ENCODE peak calls at places on chromosome 18, in seven cellular contexts. E is colonic mucosa; C is fibroblast of lung; H is RWPE2; S is CD8-positive, alpha-beta T cell; Y is GM06990; G is GM12864. D is an unnamed sample.

GRCh38 chr18:76273956-76274355 is 221.1 kb downstream of the ZNF516 start:
- DNase-seq in Y (no peak), E (no peak), H (no peak), G (no peak), S (no peak), C (no peak), D (no peak)

GRCh38 chr18:13895505-13896033 is 19.8 kb downstream of the MC2R start:
- DNase-seq in E (no peak), C (no peak), G (no peak), S (no peak), Y (no peak), H (no peak), D (no peak)

GRCh38 chr18:75544496-75544895 is 117.0 kb upstream of the SMIM21 start:
- DNase-seq in E (no peak), C (peak; percentile 85), H (no peak), S (no peak), G (no peak), Y (no peak), D (no peak)

GRCh38 chr18:24214144-24214543 is 75.3 kb downstream of the CABYR start:
- DNase-seq in H (no peak), Y (no peak), S (no peak), C (no peak), G (no peak), E (no peak), D (no peak)

GRCh38 chr18:52409732-52410131 is 69.7 kb downstream of the DCC start:
- DNase-seq in C (no peak), Y (peak; percentile 42), G (no peak), E (no peak), H (no peak), S (no peak), D (peak; percentile 22)

GRCh38 chr18:9886005-9886348 is 204 bp downstream of the TXNDC2 start:
- DNase-seq in S (no peak), E (no peak), Y (no peak), C (no peak), G (no peak), H (no peak), D (no peak)

GRCh38 chr18:74499633-74500032 is 3.5 kb downstream of the CNDP2 start:
- DNase-seq in H (no peak), E (peak; percentile 89), C (peak; percentile 76), S (no peak), G (peak; percentile 55), Y (peak; percentile 57), D (peak; percentile 74)

GRCh38 chr18:57048351-57048750 is 98.5 kb upstream of the BOD1L2 start:
- DNase-seq in H (no peak), Y (no peak), C (no peak), E (no peak), S (no peak), G (no peak), D (no peak)

GRCh38 chr18:2994190-2994589 is 18.8 kb downstream of the LPIN2 start:
- DNase-seq in H (no peak), C (no peak), G (no peak), S (no peak), E (no peak), Y (no peak), D (no peak)

GRCh38 chr18:2992995-2993877 is 19.7 kb downstream of the LPIN2 start:
- DNase-seq in S (no peak), E (no peak), C (no peak), Y (no peak), H (no peak), G (no peak), D (no peak)

GRCh38 chr18:2997429-2997828 is 15.5 kb downstream of the LPIN2 start:
- DNase-seq in E (no peak), Y (no peak), G (no peak), C (no peak), H (no peak), S (no peak), D (no peak)

GRCh38 chr18:2997846-2998599 is 14.9 kb downstream of the LPIN2 start:
- DNase-seq in Y (no peak), S (no peak), G (no peak), C (peak; percentile 28), H (no peak), E (no peak), D (no peak)

DNA sequence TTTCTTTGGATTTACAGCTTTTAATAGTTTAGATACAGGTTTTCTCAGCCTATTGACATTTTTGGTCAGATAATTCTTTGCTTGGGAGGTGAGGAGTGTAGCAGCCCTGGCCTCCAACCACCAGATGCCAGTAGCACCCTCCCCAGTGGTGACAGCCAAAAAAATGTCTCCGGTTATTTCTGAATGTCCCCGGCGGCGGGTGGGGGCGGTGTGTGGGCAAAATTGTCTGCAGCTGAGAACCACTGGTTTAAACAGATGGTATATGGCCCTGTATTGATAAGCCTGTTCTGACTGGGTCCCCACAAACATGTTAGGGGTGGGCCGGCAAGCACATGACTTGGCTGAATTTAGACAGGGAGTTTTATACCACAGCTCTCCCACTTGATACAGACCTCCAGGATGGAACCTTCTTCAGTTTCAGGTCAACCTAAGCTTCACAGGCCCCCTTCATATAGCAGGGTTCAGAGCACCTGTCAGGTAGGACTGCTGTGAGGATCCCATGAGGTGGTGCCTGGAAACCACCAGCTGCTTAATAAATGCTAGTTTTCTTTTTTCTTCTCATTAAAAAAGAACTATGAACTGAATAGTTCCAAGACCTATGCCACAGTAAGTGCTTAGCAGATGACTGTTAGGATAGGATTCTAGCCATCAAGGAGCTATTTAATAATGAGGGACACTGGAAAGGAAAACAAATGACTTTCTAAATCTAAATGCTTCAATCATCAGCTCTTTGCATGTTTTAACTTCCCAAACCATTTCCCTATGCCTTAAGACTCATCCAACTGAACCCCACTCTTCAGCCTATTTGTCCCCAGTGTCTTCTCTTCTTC is 18.1 kb downstream of the LPIN2 start:
- DNase-seq in Y (peak; percentile 73), S (peak; percentile 50), C (no peak), H (no peak), G (no peak), E (no peak), D (peak; percentile 70)
- TF ChIP-seq CTCF in Y (peak; percentile 85), S (peak; percentile 72), C (no peak), H (peak; percentile 20), G (peak; percentile 70), E (no peak), D (peak; percentile 71)

GRCh38 chr18:25314824-25315223 is 37.1 kb downstream of the ZNF521 start:
- DNase-seq in C (no peak), S (no peak), Y (no peak), H (no peak), E (no peak), G (no peak), D (no peak)

GRCh38 chr18:25313274-25313673 is 38.7 kb downstream of the ZNF521 start:
- DNase-seq in H (no peak), E (no peak), S (no peak), C (no peak), G (no peak), Y (no peak), D (no peak)

GRCh38 chr18:25305584-25305983 is 46.4 kb downstream of the ZNF521 start:
- DNase-seq in E (no peak), Y (no peak), S (no peak), H (no peak), C (peak; percentile 32), G (no peak), D (no peak)

GRCh38 chr18:25306671-25307070 is 45.3 kb downstream of the ZNF521 start:
- DNase-seq in Y (no peak), C (peak; percentile 63), E (no peak), H (no peak), S (no peak), G (no peak), D (no peak)

DNA sequence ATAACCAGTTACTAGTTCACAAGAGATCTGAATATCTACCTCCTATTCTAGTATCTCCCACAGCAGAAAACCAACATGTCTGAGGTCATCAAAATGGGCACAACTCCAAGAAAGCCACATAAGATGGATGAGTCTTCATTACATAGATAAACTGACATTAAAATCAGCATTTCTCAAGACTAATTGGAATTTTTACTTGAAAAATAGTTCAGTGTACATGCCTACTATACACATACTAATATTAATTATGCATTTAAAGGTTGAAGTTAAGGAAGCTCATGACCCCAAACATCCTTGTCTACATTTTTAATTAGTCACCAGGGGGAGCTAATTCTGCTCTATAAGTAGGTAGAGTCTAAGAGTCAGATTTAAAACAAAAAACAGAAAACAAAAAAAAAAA is 41.9 kb downstream of the ZNF521 start:
- DNase-seq in G (no peak), E (no peak), C (peak; percentile 83), Y (no peak), S (no peak), H (no peak), D (no peak)
- TF ChIP-seq CTCF in G (no peak), E (no peak), C (peak; percentile 28), Y (peak; percentile 26), S (no peak), H (peak; percentile 24), D (no peak)

GRCh38 chr18:37277753-37278152 is 287.8 kb downstream of the CELF4 start:
- DNase-seq in G (no peak), Y (no peak), E (no peak), S (no peak), C (no peak), H (no peak), D (no peak)

GRCh38 chr18:37280701-37281100 is 284.9 kb downstream of the CELF4 start:
- DNase-seq in S (no peak), G (no peak), C (no peak), E (no peak), Y (no peak), H (no peak), D (no peak)

GRCh38 chr18:37286801-37287200 is 278.8 kb downstream of the CELF4 start:
- DNase-seq in C (no peak), S (no peak), G (no peak), H (no peak), Y (no peak), E (no peak), D (no peak)

GRCh38 chr18:37284260-37284659 is 281.3 kb downstream of the CELF4 start:
- DNase-seq in H (no peak), G (no peak), S (no peak), C (no peak), E (no peak), Y (no peak), D (no peak)

DNA sequence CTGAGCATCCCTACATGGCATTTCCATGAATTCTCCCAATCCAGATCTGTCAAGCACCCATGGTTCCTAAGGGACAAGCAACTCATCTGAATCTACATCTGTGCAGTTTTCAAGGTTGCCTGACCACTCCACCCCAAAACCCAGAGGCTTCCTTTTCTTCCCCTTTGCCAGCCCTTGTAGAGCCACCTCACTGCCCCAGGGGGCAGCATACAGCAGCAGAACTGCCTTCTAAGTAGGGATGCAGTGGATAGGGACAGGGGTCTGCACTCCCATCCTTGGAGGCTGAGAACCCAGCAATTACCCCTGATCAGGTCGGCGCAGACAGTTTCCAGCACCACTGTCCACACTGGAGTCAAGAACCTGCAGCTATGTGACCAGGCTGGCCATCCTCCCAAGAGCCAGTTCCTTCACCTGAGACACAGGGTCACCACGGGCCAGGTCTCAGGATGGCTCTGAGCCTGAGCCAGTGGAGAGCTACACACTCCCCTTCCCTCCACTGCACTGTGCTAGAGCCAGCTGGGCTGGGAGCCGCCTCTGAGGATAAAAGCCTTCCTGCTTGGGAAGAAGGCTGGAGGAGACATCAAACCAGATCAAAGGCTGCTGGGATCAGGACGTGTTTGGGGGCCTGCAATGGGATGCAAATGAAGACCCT is 283.1 kb downstream of the CELF4 start:
- DNase-seq in H (no peak), S (no peak), G (no peak), C (no peak), E (no peak), Y (no peak), D (no peak)
- TF ChIP-seq CTCF in H (peak; percentile 26), S (no peak), G (peak; percentile 46), C (peak; percentile 37), E (no peak), Y (peak; percentile 49), D (no peak)

DNA sequence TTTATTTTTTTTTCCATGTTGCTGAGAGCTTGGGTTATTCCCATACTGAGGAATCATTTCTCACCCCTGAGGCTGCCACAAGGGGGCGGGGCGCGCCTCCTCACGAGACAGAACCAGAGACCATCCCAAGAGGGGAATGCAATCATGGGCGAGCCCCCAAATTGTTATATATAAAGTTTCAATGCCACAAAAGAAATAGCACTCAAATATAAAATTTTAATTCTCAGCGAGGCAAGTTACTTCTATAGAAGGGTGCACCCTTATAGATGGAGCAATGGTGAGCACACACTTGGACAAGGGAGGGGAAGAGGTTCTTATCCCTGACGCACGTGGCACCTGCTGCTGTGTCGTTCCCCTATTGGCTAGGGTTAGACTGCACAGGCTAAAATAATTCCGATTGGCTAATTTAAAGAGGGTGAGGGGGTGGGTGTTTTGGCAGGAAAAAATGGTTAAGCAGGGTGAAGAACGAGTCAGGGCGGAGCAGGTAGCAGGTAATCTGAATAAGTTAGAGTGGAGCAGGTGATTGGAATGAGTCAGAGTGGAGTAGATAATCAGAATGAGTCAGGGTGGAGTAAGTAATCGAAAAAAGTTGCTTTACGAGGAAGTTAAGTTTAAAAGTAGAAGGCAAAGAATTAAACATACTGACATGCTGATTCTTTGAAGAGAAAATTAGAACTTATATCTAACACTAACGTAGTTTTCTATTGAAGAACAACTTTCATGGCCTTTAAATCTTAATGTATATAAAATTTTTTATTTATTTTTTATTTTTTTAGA is 177.5 kb downstream of the MTCL1 start:
- DNase-seq in C (no peak), G (no peak), H (no peak), E (no peak), S (no peak), Y (no peak), D (no peak)
- TF ChIP-seq CTCF in C (no peak), G (peak; percentile 3), H (peak; percentile 31), E (no peak), S (no peak), Y (no peak), D (no peak)